ENCODE peak calls at places on chromosome 13, in seven cellular contexts. A is thyroid gland, B is GM12864, S is OCI-LY7, L is AG10803, Q is HFF-Myc, X is right lobe of liver. Y is an unnamed sample.

GRCh38 chr13:62119739-62120700 is 704.4 kb upstream of the PCDH20 start:
- DNase-seq in L (no peak), A (no peak), X (no peak), S (peak; percentile 63), B (no peak), Q (no peak), Y (no peak)

GRCh38 chr13:50990540-50991506 is 81.2 kb downstream of the RNASEH2B start:
- DNase-seq in A (no peak), X (no peak), L (peak; percentile 71), B (no peak), Q (peak; percentile 15), S (no peak), Y (no peak)

GRCh38 chr13:21674271-21675009 is 3.6 kb downstream of the FGF9 start:
- DNase-seq in A (peak; percentile 11), Q (no peak), S (peak; percentile 75), X (peak; percentile 48), L (no peak), B (no peak), Y (no peak)

GRCh38 chr13:34340534-34340933 is 522.6 kb downstream of the RFC3 start:
- DNase-seq in L (peak; percentile 79), Q (no peak), B (no peak), X (no peak), A (no peak), S (no peak), Y (no peak)

GRCh38 chr13:102373221-102373620 is 28.6 kb downstream of the FGF14 start:
- DNase-seq in A (no peak), S (no peak), B (no peak), Q (no peak), X (no peak), L (no peak), Y (no peak)

GRCh38 chr13:36282818-36283432 is 14.7 kb downstream of the CCDC169 start:
- DNase-seq in L (peak; percentile 50), S (peak; percentile 31), B (no peak), A (no peak), Q (no peak), X (no peak), Y (no peak)

GRCh38 chr13:96984061-96984508 is 10.2 kb downstream of the OXGR1 start:
- DNase-seq in X (no peak), Q (no peak), B (peak; percentile 38), S (no peak), A (peak; percentile 66), L (no peak), Y (no peak)

GRCh38 chr13:26985285-26985878 is 186.2 kb downstream of the USP12 start:
- DNase-seq in Q (peak; percentile 60), S (peak; percentile 82), L (peak; percentile 73), B (peak; percentile 53), A (peak; percentile 66), X (no peak), Y (no peak)

GRCh38 chr13:113901231-113901630 is 37.4 kb upstream of the GAS6 start:
- DNase-seq in X (no peak), B (no peak), A (no peak), L (peak; percentile 55), S (no peak), Q (no peak), Y (no peak)

GRCh38 chr13:91126806-91127205 is 220.7 kb upstream of the MIR17HG start:
- DNase-seq in B (no peak), L (no peak), X (no peak), S (no peak), Q (no peak), A (no peak), Y (no peak)

GRCh38 chr13:32791545-32792172 is 205.4 kb downstream of the PDS5B start:
- DNase-seq in Q (peak; percentile 3), X (no peak), S (peak; percentile 52), A (no peak), L (peak; percentile 1), B (peak; percentile 29), Y (no peak)

GRCh38 chr13:104641309-104641708 is 1575.1 kb upstream of the SLC10A2 start:
- DNase-seq in B (no peak), A (no peak), S (no peak), L (no peak), Q (no peak), X (no peak), Y (no peak)

GRCh38 chr13:58855283-58855682 is 1223.7 kb downstream of the PCDH17 start:
- DNase-seq in L (peak; percentile 12), S (no peak), X (no peak), A (no peak), B (no peak), Q (no peak), Y (no peak)

GRCh38 chr13:33798023-33798422 is 19.9 kb upstream of the RFC3 start:
- DNase-seq in A (no peak), B (no peak), L (no peak), Q (no peak), X (no peak), S (no peak), Y (no peak)

GRCh38 chr13:98246538-98247172 is 69.6 kb upstream of the RNF113B start:
- DNase-seq in S (no peak), A (no peak), Q (no peak), X (no peak), B (no peak), L (no peak), Y (no peak)

GRCh38 chr13:66994097-66994496 is 236.0 kb downstream of the PCDH9 start:
- DNase-seq in A (peak; percentile 79), B (peak; percentile 8), S (peak; percentile 90), Q (no peak), X (peak; percentile 83), L (peak; percentile 60), Y (no peak)

GRCh38 chr13:113123226-113124150 is 889 bp downstream of the F10 start:
- DNase-seq in S (no peak), B (no peak), L (no peak), Q (no peak), X (no peak), A (no peak), Y (no peak)

GRCh38 chr13:48029859-48030258 is 7.7 kb upstream of the NUDT15 start:
- DNase-seq in L (no peak), S (no peak), X (no peak), Q (no peak), B (no peak), A (no peak), Y (no peak)

GRCh38 chr13:103358245-103358932 is 292.2 kb upstream of the SLC10A2 start:
- DNase-seq in Q (no peak), L (no peak), S (no peak), B (no peak), X (no peak), A (no peak), Y (no peak)

GRCh38 chr13:21074601-21075302 is 13.4 kb upstream of the LATS2 start:
- DNase-seq in L (peak; percentile 51), B (no peak), A (no peak), S (no peak), X (no peak), Q (no peak), Y (no peak)

GRCh38 chr13:70960841-70961443 is 852.7 kb upstream of the KLHL1 start:
- DNase-seq in B (no peak), X (no peak), S (peak; percentile 1), L (peak; percentile 3), A (no peak), Q (peak; percentile 5), Y (no peak)

GRCh38 chr13:90999401-90999800 is 348.1 kb upstream of the MIR17HG start:
- DNase-seq in B (no peak), X (no peak), S (no peak), Q (no peak), A (no peak), L (no peak), Y (no peak)

GRCh38 chr13:110756268-110756667 is 42.8 kb downstream of the ING1 start:
- DNase-seq in L (peak; percentile 42), A (no peak), B (no peak), S (no peak), X (no peak), Q (no peak), Y (no peak)

GRCh38 chr13:34411881-34412280 is 530.2 kb upstream of the NBEA start:
- DNase-seq in A (no peak), X (no peak), L (no peak), B (no peak), S (no peak), Q (no peak), Y (no peak)

GRCh38 chr13:62920181-62920580 is 1504.5 kb upstream of the PCDH20 start:
- DNase-seq in X (no peak), L (peak; percentile 4), B (no peak), Q (no peak), A (no peak), S (no peak), Y (no peak)

GRCh38 chr13:94201022-94201421 is 278.5 kb downstream of the DCT start:
- DNase-seq in L (no peak), S (no peak), B (no peak), A (no peak), X (no peak), Q (no peak), Y (no peak)
- H3K4me3 ChIP-seq in L (no peak overlapping the region), S (no peak overlapping the region), B (no peak overlapping the region), A (no peak overlapping the region), X (no peak overlapping the region), Q (no peak overlapping the region), Y (no peak overlapping the region)

GRCh38 chr13:99970761-99971575 is 599 bp downstream of the ZIC5 start:
- DNase-seq in S (no peak), A (no peak), B (no peak), Q (no peak), L (no peak), X (no peak), Y (no peak)
- H3K4me3 ChIP-seq in S (no peak overlapping the region), A (peak overlapping the region; percentile 6), B (peak overlapping the region; percentile 12), Q (no peak overlapping the region), L (no peak overlapping the region), X (no peak overlapping the region), Y (peak overlapping the region; percentile 20)

DNA sequence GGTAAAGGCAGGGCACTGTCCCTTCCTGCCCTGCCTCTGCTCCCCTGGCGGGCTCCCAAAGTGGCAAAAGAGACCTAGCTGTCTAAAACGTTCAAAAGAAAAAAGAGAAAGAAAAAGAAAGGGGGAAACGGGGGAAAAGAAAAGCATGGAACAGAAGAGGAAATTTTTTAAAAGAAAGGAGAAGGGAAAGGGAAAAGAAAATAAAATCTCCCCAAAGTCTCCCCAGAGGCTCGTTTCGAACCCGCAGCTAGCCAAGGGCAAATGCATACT is 37.0 kb upstream of the FLT1 start:
- DNase-seq in X (no peak), Q (no peak), L (no peak), A (no peak), B (no peak), S (no peak), Y (no peak)
- H3K4me3 ChIP-seq in X (no peak overlapping the region), Q (peak overlapping the region; percentile 58), L (peak overlapping the region; percentile 60), A (peak overlapping the region; percentile 58), B (peak overlapping the region; percentile 32), S (no peak overlapping the region), Y (peak overlapping the region; percentile 33)

DNA sequence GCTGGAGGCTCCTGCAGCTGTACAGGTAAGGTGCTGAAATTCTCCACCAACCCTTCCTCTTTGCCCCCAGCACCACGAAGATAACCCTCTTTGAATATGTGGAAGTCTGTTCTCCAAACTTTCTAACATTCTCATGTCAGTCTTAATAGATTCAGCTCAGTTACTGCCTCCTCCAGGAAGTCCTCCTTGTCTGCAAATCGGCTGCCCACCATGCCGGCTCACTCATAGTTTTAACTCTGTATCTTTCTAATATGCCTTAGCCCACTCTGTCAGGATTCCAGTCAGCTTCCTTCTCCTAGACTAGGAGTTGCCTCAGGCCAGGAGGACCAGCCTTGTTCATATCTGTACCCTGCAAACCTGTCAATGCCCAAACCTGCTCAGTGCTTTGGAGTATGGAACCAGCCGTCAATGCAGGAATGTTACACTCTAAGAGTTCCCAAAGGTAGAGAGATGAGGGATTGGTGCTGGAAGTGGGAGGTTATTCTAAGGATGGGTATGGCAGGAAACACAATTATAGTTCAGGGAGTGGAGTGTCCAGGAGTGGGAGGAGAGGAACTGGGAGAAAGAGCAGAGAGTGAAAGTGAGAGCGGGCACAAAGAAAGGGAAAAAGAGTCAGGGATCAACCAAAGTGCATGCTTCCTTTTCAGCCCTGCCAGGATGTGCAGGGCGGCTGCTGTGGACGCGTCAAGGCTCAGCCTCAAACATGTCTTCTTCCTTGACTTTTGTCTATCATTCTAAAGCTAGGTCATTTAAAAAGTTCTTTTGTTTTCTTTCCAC is 38.0 kb upstream of the ALOX5AP start:
- DNase-seq in S (no peak), B (no peak), A (no peak), L (peak; percentile 18), Q (no peak), X (no peak), Y (no peak)
- H3K4me3 ChIP-seq in S (no peak overlapping the region), B (no peak overlapping the region), A (no peak overlapping the region), L (peak overlapping the region; percentile 32), Q (no peak overlapping the region), X (no peak overlapping the region), Y (no peak overlapping the region)